ENCODE peak calls at places on chromosomes 12 and 14, in six cellular contexts. Z is cardiac muscle cell, F is Panc1, K is cardiac fibroblast, B is HL-60, G is IMR-90. M is an unnamed sample.
A peak's percentile ranks its signal among the peaks of the same experiment; 100 is the strongest.

GRCh38 chr12:69039881-69040280 is 106.9 kb upstream of the CPM start:
- DNase-seq in K (peak; percentile 59), F (no peak), Z (no peak), B (peak; percentile 82), G (no peak), M (no peak)

GRCh38 chr12:13465641-13466040 is 269.1 kb downstream of the EMP1 start:
- DNase-seq in F (no peak), G (no peak), K (peak; percentile 56), Z (peak; percentile 17), B (no peak), M (no peak)

GRCh38 chr14:83300454-83301064 is 1766.9 kb upstream of the SEL1L start:
- DNase-seq in K (peak; percentile 47), F (peak; percentile 20), G (peak; percentile 52), B (peak; percentile 11), Z (peak; percentile 56), M (peak; percentile 66)

GRCh38 chr14:75141967-75142366 is 15.1 kb upstream of the NEK9 start:
- DNase-seq in G (peak; percentile 56), F (no peak), B (peak; percentile 9), K (peak; percentile 63), Z (peak; percentile 70), M (peak; percentile 41)

GRCh38 chr12:6229823-6230222 is 29.6 kb downstream of the CD9 start:
- DNase-seq in F (no peak), Z (peak; percentile 55), B (peak; percentile 83), K (peak; percentile 84), G (peak; percentile 97), M (peak; percentile 71)

GRCh38 chr14:21408152-21408551 is 24.3 kb upstream of the SUPT16H start:
- DNase-seq in F (no peak), B (no peak), G (peak; percentile 65), Z (peak; percentile 67), K (peak; percentile 92), M (no peak)

GRCh38 chr14:31920003-31920402 is 157.1 kb upstream of the ARHGAP5 start:
- DNase-seq in Z (no peak), K (no peak), B (no peak), F (no peak), G (no peak), M (no peak)

GRCh38 chr14:69073429-69073828 is 79.5 kb downstream of the DCAF5 start:
- DNase-seq in Z (no peak), B (no peak), F (no peak), K (no peak), G (no peak), M (no peak)

GRCh38 chr14:37859177-37859576 is 263.7 kb downstream of the TTC6 start:
- DNase-seq in F (no peak), Z (no peak), K (no peak), G (no peak), B (no peak), M (no peak)

GRCh38 chr12:64625243-64626077 is 15.2 kb downstream of the RASSF3 start:
- DNase-seq in Z (peak; percentile 91), B (peak; percentile 86), F (peak; percentile 78), G (peak; percentile 94), K (peak; percentile 93), M (no peak)

GRCh38 chr12:76883151-76883550 is 4.3 kb upstream of the CSRP2 start:
- DNase-seq in Z (peak; percentile 43), K (peak; percentile 46), G (peak; percentile 84), B (no peak), F (no peak), M (no peak)

GRCh38 chr12:6062427-6063378 is 61.8 kb downstream of the VWF start:
- DNase-seq in B (peak; percentile 45), G (peak; percentile 48), K (peak; percentile 61), F (peak; percentile 50), Z (peak; percentile 58), M (peak; percentile 74)

GRCh38 chr12:71312767-71313375 is 126.7 kb upstream of the LGR5 start:
- DNase-seq in Z (peak; percentile 27), F (no peak), K (peak; percentile 59), B (no peak), G (no peak), M (no peak)

GRCh38 chr12:74349925-74350324 is 187.7 kb upstream of the ATXN7L3B start:
- DNase-seq in K (peak; percentile 17), F (no peak), Z (no peak), B (no peak), G (no peak), M (no peak)

GRCh38 chr12:94092516-94093241 is 55.7 kb upstream of the PLXNC1 start:
- DNase-seq in K (peak; percentile 88), Z (peak; percentile 96), F (no peak), G (peak; percentile 25), B (no peak), M (no peak)

GRCh38 chr14:80390911-80391310 is 179.6 kb upstream of the DIO2 start:
- DNase-seq in B (no peak), K (peak; percentile 91), Z (peak; percentile 53), F (no peak), G (peak; percentile 51), M (peak; percentile 26)

GRCh38 chr14:26125039-26125438 is 472.8 kb downstream of the NOVA1 start:
- DNase-seq in K (no peak), G (no peak), F (no peak), B (no peak), Z (no peak), M (no peak)

GRCh38 chr12:52010152-52010622 is 3.4 kb downstream of the TAMALIN start:
- DNase-seq in B (no peak), Z (peak; percentile 98), G (peak; percentile 83), F (no peak), K (peak; percentile 81), M (peak; percentile 94)
- H3K4me3 ChIP-seq in B (no peak overlapping the region), Z (no peak overlapping the region), G (no peak overlapping the region), F (no peak overlapping the region), K (peak overlapping the region; percentile 22), M (peak overlapping the region; percentile 14)

DNA sequence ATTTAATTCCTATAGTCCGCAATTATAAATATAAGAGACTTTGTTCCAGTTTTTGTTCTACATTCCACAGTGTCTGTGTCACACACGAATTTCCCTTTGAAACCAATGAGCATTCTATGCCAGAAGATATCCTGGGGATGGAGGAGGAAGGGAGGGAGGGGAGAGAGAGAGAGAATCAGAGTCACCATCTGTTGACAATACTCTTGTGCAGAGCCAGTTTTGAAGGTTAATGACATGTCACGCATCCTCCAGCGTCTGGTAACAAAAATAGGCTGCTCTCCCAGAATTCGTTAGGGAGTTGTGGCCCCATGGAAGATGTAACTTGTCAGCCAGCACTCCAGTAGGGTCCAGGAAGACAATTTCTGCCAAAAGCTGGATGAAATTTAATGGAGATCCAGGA is 213.5 kb upstream of the KRR1 start:
- DNase-seq in F (no peak), K (peak; percentile 92), G (peak; percentile 92), B (no peak), Z (peak; percentile 77), M (peak; percentile 54)
- H3K4me3 ChIP-seq in F (peak overlapping the region; percentile 14), K (no peak overlapping the region), G (no peak overlapping the region), B (no peak overlapping the region), Z (no peak overlapping the region), M (no peak overlapping the region)

DNA sequence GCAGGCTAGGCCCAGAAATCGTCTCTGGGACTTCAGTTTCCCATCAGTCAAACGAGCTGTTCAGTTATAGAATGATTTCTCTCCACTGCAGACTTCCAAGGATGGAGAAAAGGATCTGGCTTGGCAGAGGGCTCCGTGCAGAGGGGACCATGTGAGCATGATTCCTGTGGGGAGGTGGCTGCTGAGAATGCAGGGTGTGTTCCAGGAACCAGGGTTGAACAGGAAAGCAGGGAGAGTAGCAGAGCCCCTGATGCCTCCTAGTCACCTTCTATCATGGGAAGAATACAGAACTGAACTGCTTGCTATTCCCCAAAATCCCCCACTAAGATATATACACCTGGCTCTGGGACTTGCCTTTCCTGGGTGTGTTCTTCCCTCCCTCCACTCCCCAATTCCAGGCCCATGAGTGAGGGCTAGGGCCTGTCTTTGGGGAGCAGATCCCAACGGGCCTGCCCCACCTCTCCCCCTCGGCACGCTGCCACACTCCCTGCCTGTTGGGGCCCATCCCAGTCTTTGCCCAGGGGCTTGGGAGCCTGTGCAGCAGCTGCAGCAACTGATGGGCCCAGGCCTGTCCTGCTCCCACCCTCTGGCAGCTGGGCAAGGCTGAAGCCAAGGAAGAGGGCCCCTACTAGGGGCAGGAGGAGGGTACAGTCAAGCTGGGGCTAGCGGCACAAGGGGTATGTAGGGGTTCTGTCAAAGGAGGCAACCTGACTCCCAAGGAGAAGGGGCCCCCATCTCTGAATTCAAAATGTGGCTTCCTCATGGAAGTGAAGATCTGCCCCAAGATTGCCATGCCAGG is 3.3 kb downstream of the AJUBA start:
- DNase-seq in B (no peak), F (no peak), G (no peak), K (no peak), Z (no peak), M (peak; percentile 91)
- H3K4me3 ChIP-seq in B (no peak overlapping the region), F (peak overlapping the region; percentile 66), G (peak overlapping the region; percentile 87), K (no peak overlapping the region), Z (no peak overlapping the region), M (peak overlapping the region; percentile 91)

GRCh38 chr14:70810621-70811020 is 1.3 kb upstream of the MAP3K9 start:
- DNase-seq in K (no peak), Z (no peak), B (no peak), G (no peak), F (no peak), M (no peak)

GRCh38 chr14:70812124-70812818 is 3.0 kb upstream of the MAP3K9 start:
- DNase-seq in F (no peak), G (no peak), K (no peak), Z (no peak), B (no peak), M (no peak)

GRCh38 chr14:70809238-70810214 is at the start of gene MAP3K9:
- DNase-seq in F (peak; percentile 74), Z (peak; percentile 81), B (peak; percentile 57), G (peak; percentile 26), K (peak; percentile 25), M (peak; percentile 96)

GRCh38 chr14:70811578-70811977 is 2.3 kb upstream of the MAP3K9 start:
- DNase-seq in G (no peak), B (no peak), K (no peak), F (no peak), Z (no peak), M (no peak)

GRCh38 chr14:70811065-70811464 is 1.8 kb upstream of the MAP3K9 start:
- DNase-seq in K (no peak), B (no peak), F (no peak), G (peak; percentile 8), Z (no peak), M (no peak)
- H3K4me3 ChIP-seq in K (no peak overlapping the region), B (no peak overlapping the region), F (peak overlapping the region; percentile 89), G (no peak overlapping the region), Z (no peak overlapping the region), M (no peak overlapping the region)

DNA sequence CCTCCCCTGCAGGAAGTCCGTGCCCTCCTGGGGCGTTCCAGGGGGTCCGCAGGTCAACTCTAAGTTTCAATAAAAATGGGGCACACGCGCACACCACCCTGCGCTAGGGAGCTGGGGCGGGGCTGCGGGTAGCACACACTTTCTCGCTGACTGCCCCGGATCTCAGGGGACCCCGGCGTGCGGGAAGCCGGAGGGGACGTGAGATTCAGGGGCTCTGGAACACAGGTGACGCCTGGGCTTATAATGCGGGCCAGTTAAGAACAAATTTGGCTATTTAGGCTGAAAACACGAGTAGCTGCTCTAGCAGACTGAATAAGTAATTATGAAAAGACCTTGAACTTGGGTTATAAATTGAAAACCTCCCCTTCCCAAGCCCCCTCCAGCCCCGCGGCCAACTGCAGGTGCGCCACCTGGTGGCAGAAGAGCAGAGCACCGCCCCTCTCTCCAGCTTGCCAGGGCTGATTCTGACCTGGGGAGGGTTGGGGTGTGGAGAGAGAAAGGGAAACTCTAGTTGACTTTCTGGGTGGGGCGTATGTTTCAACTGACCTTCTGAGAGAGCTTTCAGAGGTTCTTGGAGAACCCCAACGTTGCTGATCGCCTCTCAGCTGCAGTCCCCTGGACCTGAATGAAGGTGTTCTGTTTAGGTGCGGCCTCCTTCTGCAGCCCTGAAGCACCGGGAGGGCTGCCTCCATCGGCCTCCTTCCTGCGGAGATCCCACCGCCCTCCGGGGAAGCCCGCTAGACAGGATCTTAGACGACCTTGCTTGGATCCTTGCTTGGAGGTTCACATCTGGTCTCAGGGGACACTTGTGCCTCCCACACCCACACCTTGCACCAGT is 118.4 kb upstream of the EVL start:
- DNase-seq in F (no peak), K (peak; percentile 21), B (peak; percentile 30), Z (peak; percentile 18), G (no peak), M (peak; percentile 62)
- H3K4me3 ChIP-seq in F (no peak overlapping the region), K (no peak overlapping the region), B (no peak overlapping the region), Z (peak overlapping the region; percentile 4), G (no peak overlapping the region), M (peak overlapping the region; percentile 8)

M was measured in SJCRH30.